ENCODE peak calls at places on chromosomes 16 and 17, in five cellular contexts. Q is SW480; C is activated naive CD8-positive, alpha-beta T cell treated with anti-CD3 and anti-CD28 coated beads, Interleukin-2, amount 50 U/mL, for 24 hours; P is GM12865; D is IMR-90. L is an unnamed sample.

GRCh38 chr17:36535669-36536081 is 888 bp downstream of the PIGW start:
- DNase-seq in Q (no peak), C (no peak), P (no peak), D (no peak), L (no peak)

GRCh38 chr17:33234930-33235685 is 58.0 kb downstream of the ASIC2 start:
- DNase-seq in Q (peak), C (no peak), P (peak), D (peak), L (peak)

GRCh38 chr17:7560172-7561027 is 1.3 kb upstream of the SENP3 start:
- DNase-seq in Q (no peak), C (peak), P (peak), D (peak), L (no peak)

GRCh38 chr17:52737071-52737470 is 578.6 kb upstream of the CA10 start:
- DNase-seq in Q (no peak), C (no peak), P (no peak), D (no peak), L (no peak)

GRCh38 chr17:82845163-82845807 is 5.5 kb upstream of the ZNF750 start:
- DNase-seq in Q (no peak), C (no peak), P (no peak), D (no peak), L (no peak)

GRCh38 chr16:12341423-12341822 is 364.9 kb downstream of the SNX29 start:
- DNase-seq in Q (peak), C (no peak), P (no peak), D (peak), L (peak)

GRCh38 chr17:31581491-31581890 is 190.0 kb downstream of the RAB11FIP4 start:
- DNase-seq in Q (no peak), C (no peak), P (no peak), D (peak), L (no peak)

GRCh38 chr16:5058476-5058875 is 7.3 kb downstream of the C16orf89 start:
- DNase-seq in Q (no peak), C (no peak), P (no peak), D (no peak), L (peak)

GRCh38 chr17:67157732-67158639 is 87.0 kb downstream of the HELZ start:
- DNase-seq in Q (peak), C (no peak), P (peak), D (peak), L (no peak)

GRCh38 chr16:21227886-21228285 is 5.6 kb upstream of the ANKS4B start:
- DNase-seq in Q (no peak), C (no peak), P (no peak), D (no peak), L (no peak)

GRCh38 chr17:15469260-15469659 is 1.8 kb upstream of the CDRT4 start:
- DNase-seq in Q (no peak), C (no peak), P (no peak), D (peak), L (peak)

GRCh38 chr16:19589771-19590302 is 34.3 kb downstream of the VPS35L start:
- DNase-seq in Q (no peak), C (no peak), P (no peak), D (peak), L (no peak)

GRCh38 chr17:3167574-3167973 is 29.7 kb upstream of the OR1A2 start:
- DNase-seq in Q (no peak), C (no peak), P (peak), D (no peak), L (no peak)

GRCh38 chr16:1688807-1689560 is 10.9 kb downstream of the JPT2 start:
- DNase-seq in Q (peak), C (no peak), P (no peak), D (no peak), L (peak)

GRCh38 chr16:86953631-86954465 is 363.3 kb downstream of the C16orf95 start:
- DNase-seq in Q (no peak), C (no peak), P (no peak), D (no peak), L (no peak)

GRCh38 chr16:2147981-2148671 is at the start of gene RAB26:
- DNase-seq in Q (peak), C (peak), P (peak), D (peak), L (peak)

GRCh38 chr16:89720859-89721643 is at the start of the genes VPS9D1 and ZNF276:
- DNase-seq in Q (peak), C (peak), P (peak), D (peak), L (peak)

GRCh38 chr16:61791465-61791864 is 244.8 kb downstream of the CDH8 start:
- DNase-seq in Q (no peak), C (no peak), P (no peak), D (no peak), L (no peak)

GRCh38 chr17:35167666-35168065 is 20.0 kb downstream of the UNC45B start:
- DNase-seq in Q (no peak), C (no peak), P (no peak), D (peak), L (peak)

GRCh38 chr17:65856865-65857264 is 295.4 kb upstream of the AXIN2 start:
- DNase-seq in Q (no peak), C (no peak), P (no peak), D (peak), L (no peak)

GRCh38 chr16:81946206-81946605 is 65.1 kb downstream of the SDR42E1 start:
- DNase-seq in Q (no peak), C (no peak), P (no peak), D (no peak), L (peak)

GRCh38 chr16:52825882-52826281 is 226.8 kb downstream of the CHD9NB start:
- DNase-seq in Q (no peak), C (no peak), P (no peak), D (no peak), L (no peak)

GRCh38 chr17:58521680-58522079 is 7.2 kb upstream of the MTMR4 start:
- DNase-seq in Q (no peak), C (no peak), P (no peak), D (no peak), L (no peak)

GRCh38 chr16:87582221-87582965 is 19.9 kb upstream of the JPH3 start:
- DNase-seq in Q (no peak), C (no peak), P (no peak), D (peak), L (no peak)

GRCh38 chr16:64412578-64413280 is 709.1 kb downstream of the CDH11 start:
- DNase-seq in Q (no peak), C (no peak), P (no peak), D (peak), L (peak)

GRCh38 chr16:26365555-26365954 is 673.8 kb downstream of the HS3ST4 start:
- DNase-seq in Q (no peak), C (no peak), P (no peak), D (no peak), L (peak)